ENCODE peak calls at places on chromosomes 5 and 9, in nine cellular contexts. Y is fibroblast of the aortic adventitia; F is CD4-positive, alpha-beta T cell; U is NB4; G is stimulated activated CD8-positive, alpha-beta memory T cell treated with anti-CD3 and anti-CD28 coated beads, Interleukin-2, amount 100 ng/mL, for 1 hour; L is HFFc6; S is B cell; E is CD8-positive, alpha-beta memory T cell; M is esophagus squamous epithelium. D is an unnamed sample.

GRCh38 chr5:88659529-88660325 is 223.3 kb downstream of the MEF2C start:
- DNase-seq in M (no peak), U (no peak), E (no peak), F (no peak), Y (no peak), S (no peak), G (no peak), L (no peak), D (peak)

GRCh38 chr5:100430268-100430900 is 104.8 kb upstream of the FAM174A start:
- DNase-seq in S (peak), M (no peak), F (peak), Y (peak), L (peak), G (no peak), U (peak), E (peak), D (no peak)

GRCh38 chr9:104835163-104835562 is 71.2 kb downstream of the NIPSNAP3B start:
- DNase-seq in F (no peak), L (no peak), S (no peak), M (no peak), G (no peak), E (no peak), Y (no peak), U (peak), D (peak)

GRCh38 chr5:105726093-105726492 is 1944.6 kb downstream of the EFNA5 start:
- DNase-seq in Y (no peak), M (no peak), S (no peak), L (no peak), U (no peak), E (no peak), G (no peak), F (no peak), D (no peak)

GRCh38 chr9:69120380-69121154 is 53.5 kb upstream of the TJP2 start:
- DNase-seq in E (no peak), G (no peak), Y (no peak), F (no peak), L (no peak), U (no peak), S (no peak), M (no peak), D (no peak)

GRCh38 chr9:37437616-37438015 is 15.1 kb downstream of the GRHPR start:
- DNase-seq in S (no peak), E (no peak), M (no peak), U (no peak), Y (no peak), F (no peak), G (no peak), L (no peak), D (no peak)

GRCh38 chr5:18197734-18198133 is 563.5 kb downstream of the TAF11L14 start:
- DNase-seq in L (no peak), Y (no peak), F (no peak), G (no peak), E (no peak), S (no peak), M (no peak), U (no peak), D (no peak)

GRCh38 chr9:77816641-77817341 is 168.7 kb upstream of the GNA14 start:
- DNase-seq in E (no peak), F (no peak), M (no peak), G (no peak), L (no peak), Y (peak), S (no peak), U (no peak), D (no peak)

GRCh38 chr5:36156124-36156601 is 4.3 kb downstream of the SKP2 start:
- DNase-seq in M (no peak), Y (peak), S (no peak), E (no peak), G (no peak), F (no peak), U (no peak), L (peak), D (peak)

GRCh38 chr9:95757026-95757425 is 118.5 kb upstream of the ERCC6L2 start:
- DNase-seq in S (no peak), E (no peak), F (no peak), U (no peak), Y (peak), G (no peak), M (no peak), L (peak), D (peak)

GRCh38 chr9:94086468-94086867 is 2.2 kb downstream of the PTPDC1 start:
- DNase-seq in F (no peak), G (no peak), Y (peak), S (no peak), M (no peak), L (peak), E (no peak), U (no peak), D (peak)

GRCh38 chr5:141605523-141606277 is 13.1 kb downstream of the DIAPH1 start:
- DNase-seq in U (peak), E (peak), Y (peak), L (peak), M (peak), S (peak), F (peak), G (peak), D (no peak)

GRCh38 chr5:143442398-143442797 is 38.9 kb upstream of the NR3C1 start:
- DNase-seq in L (peak), G (no peak), Y (peak), M (no peak), U (no peak), E (no peak), F (no peak), S (no peak), D (no peak)

GRCh38 chr9:95874989-95875304 is 544 bp upstream of the ERCC6L2 start:
- DNase-seq in E (peak), G (peak), F (peak), S (peak), U (peak), M (no peak), Y (no peak), L (no peak), D (no peak)

GRCh38 chr9:101512116-101512515 is 21.5 kb upstream of the RNF20 start:
- DNase-seq in F (no peak), L (peak), M (no peak), S (no peak), U (peak), E (no peak), Y (no peak), G (no peak), D (no peak)

GRCh38 chr5:10691826-10692785 is 68.9 kb downstream of the DAP start:
- DNase-seq in U (no peak), S (no peak), F (no peak), M (no peak), E (no peak), Y (peak), G (no peak), L (peak), D (peak)

GRCh38 chr9:113594484-113595299 is 131.2 kb downstream of the RGS3 start:
- DNase-seq in F (no peak), M (no peak), Y (no peak), E (no peak), S (no peak), G (no peak), U (no peak), L (no peak), D (no peak)

GRCh38 chr5:17367256-17367845 is 130.7 kb upstream of the TAF11L2 start:
- DNase-seq in M (no peak), Y (no peak), F (no peak), L (no peak), S (no peak), G (no peak), U (no peak), E (no peak), D (no peak)

GRCh38 chr5:134949335-134949734 is 18.4 kb upstream of the CATSPER3 start:
- DNase-seq in G (no peak), M (no peak), E (no peak), S (no peak), L (no peak), Y (no peak), F (no peak), U (no peak), D (no peak)

GRCh38 chr5:129020683-129021082 is 55.4 kb downstream of the SLC27A6 start:
- DNase-seq in S (no peak), F (no peak), M (no peak), L (no peak), E (no peak), Y (no peak), G (no peak), U (no peak), D (no peak)

GRCh38 chr5:177494356-177495195 is 2.8 kb downstream of the PDLIM7 start:
- DNase-seq in Y (peak), E (no peak), L (peak), S (peak), U (peak), M (no peak), G (no peak), F (no peak), D (peak)

GRCh38 chr9:6024035-6024554 is 8.7 kb upstream of the RANBP6 start:
- DNase-seq in E (no peak), G (no peak), L (no peak), M (no peak), Y (no peak), U (peak), S (peak), F (no peak), D (no peak)

GRCh38 chr5:127031863-127032232 is 1.5 kb upstream of the MARCHF3 start:
- DNase-seq in S (no peak), Y (no peak), G (no peak), E (no peak), F (no peak), U (peak), M (no peak), L (no peak), D (no peak)

GRCh38 chr9:95230046-95230445 is 87.5 kb downstream of the FANCC start:
- DNase-seq in S (no peak), Y (no peak), F (no peak), L (no peak), G (no peak), E (no peak), M (no peak), U (no peak), D (no peak)

GRCh38 chr9:111978616-111979015 is 82.0 kb downstream of the UGCG start:
- DNase-seq in M (no peak), U (no peak), G (no peak), E (no peak), L (no peak), F (no peak), S (no peak), Y (no peak), D (no peak)

GRCh38 chr9:84773023-84773422 is 103.5 kb downstream of the NTRK2 start:
- DNase-seq in S (no peak), U (no peak), F (no peak), G (no peak), E (no peak), Y (peak), M (no peak), L (peak), D (peak)

GRCh38 chr9:89445801-89446228 is 52.1 kb downstream of the SEMA4D start:
- DNase-seq in G (no peak), F (no peak), S (no peak), Y (no peak), M (no peak), U (no peak), L (no peak), E (no peak), D (no peak)

GRCh38 chr9:101356619-101357018 is 28.2 kb downstream of the BAAT start:
- DNase-seq in S (no peak), M (no peak), G (no peak), L (no peak), F (no peak), Y (no peak), E (no peak), U (no peak), D (no peak)

GRCh38 chr5:131185523-131186104 is 14.9 kb downstream of the LYRM7 start:
- DNase-seq in Y (no peak), S (no peak), E (no peak), L (no peak), F (no peak), U (no peak), G (no peak), M (no peak), D (no peak)

GRCh38 chr9:36398745-36399144 is 1.3 kb downstream of the RNF38 start:
- DNase-seq in G (no peak), E (no peak), S (no peak), M (no peak), Y (peak), L (peak), F (no peak), U (no peak), D (peak)

GRCh38 chr5:103174147-103174546 is 54.0 kb downstream of the PPIP5K2 start:
- DNase-seq in Y (peak), U (no peak), G (no peak), L (no peak), M (no peak), E (no peak), S (no peak), F (no peak), D (peak)

GRCh38 chr5:173144200-173145176 is at the start of gene BNIP1:
- DNase-seq in U (peak), M (peak), L (peak), F (peak), Y (peak), E (peak), S (peak), G (peak), D (peak)

GRCh38 chr9:124695280-124695890 is 75.7 kb downstream of the NR6A1 start:
- DNase-seq in F (no peak), E (no peak), U (no peak), L (peak), S (no peak), M (no peak), G (no peak), Y (no peak), D (peak)

GRCh38 chr9:77534376-77535057 is 113.6 kb downstream of the GNA14 start:
- DNase-seq in E (no peak), Y (peak), G (no peak), M (no peak), U (no peak), L (no peak), S (no peak), F (no peak), D (no peak)

D was measured in astrocyte.